ENCODE peak calls at places on chromosomes 5 and 9, in six cellular contexts. One of them, this sample, is unnamed.

GRCh38 chr5:149422429-149423286 is 43.6 kb upstream of the IL17B start:
- DNase-seq in activated naive CD8-positive, alpha-beta T cell treated with anti-CD3 and anti-CD28 coated beads for 36 hours: no peak
- DNase-seq in AG08395: peak
- DNase-seq in T follicular helper cell: no peak
- DNase-seq in activated T-cell treated with anti-CD3 and anti-CD28 coated beads, Interleukin-2, amount 50 U/mL, for 4 hours: no peak
- DNase-seq in cardiac muscle cell: peak
- DNase-seq in this sample: no peak

GRCh38 chr5:173454764-173455598 is 126.8 kb upstream of the STC2 start:
- DNase-seq in activated naive CD8-positive, alpha-beta T cell treated with anti-CD3 and anti-CD28 coated beads for 36 hours: no peak
- DNase-seq in AG08395: peak
- DNase-seq in T follicular helper cell: no peak
- DNase-seq in activated T-cell treated with anti-CD3 and anti-CD28 coated beads, Interleukin-2, amount 50 U/mL, for 4 hours: no peak
- DNase-seq in cardiac muscle cell: peak
- DNase-seq in this sample: no peak

GRCh38 chr9:38228331-38229122 is 159.5 kb upstream of the SHB start:
- DNase-seq in activated naive CD8-positive, alpha-beta T cell treated with anti-CD3 and anti-CD28 coated beads for 36 hours: no peak
- DNase-seq in AG08395: no peak
- DNase-seq in T follicular helper cell: no peak
- DNase-seq in activated T-cell treated with anti-CD3 and anti-CD28 coated beads, Interleukin-2, amount 50 U/mL, for 4 hours: no peak
- DNase-seq in cardiac muscle cell: no peak
- DNase-seq in this sample: no peak

GRCh38 chr5:142327111-142327842 is 2.5 kb upstream of the SPRY4 start:
- DNase-seq in activated naive CD8-positive, alpha-beta T cell treated with anti-CD3 and anti-CD28 coated beads for 36 hours: no peak
- DNase-seq in AG08395: peak
- DNase-seq in T follicular helper cell: no peak
- DNase-seq in activated T-cell treated with anti-CD3 and anti-CD28 coated beads, Interleukin-2, amount 50 U/mL, for 4 hours: no peak
- DNase-seq in cardiac muscle cell: peak
- DNase-seq in this sample: no peak

GRCh38 chr5:76689321-76690026 is 26.5 kb upstream of the F2R start:
- DNase-seq in activated naive CD8-positive, alpha-beta T cell treated with anti-CD3 and anti-CD28 coated beads for 36 hours: no peak
- DNase-seq in AG08395: peak
- DNase-seq in T follicular helper cell: no peak
- DNase-seq in activated T-cell treated with anti-CD3 and anti-CD28 coated beads, Interleukin-2, amount 50 U/mL, for 4 hours: no peak
- DNase-seq in cardiac muscle cell: peak
- DNase-seq in this sample: no peak

GRCh38 chr9:91302831-91303230 is 58.9 kb downstream of the AUH start:
- DNase-seq in activated naive CD8-positive, alpha-beta T cell treated with anti-CD3 and anti-CD28 coated beads for 36 hours: no peak
- DNase-seq in AG08395: peak
- DNase-seq in T follicular helper cell: no peak
- DNase-seq in activated T-cell treated with anti-CD3 and anti-CD28 coated beads, Interleukin-2, amount 50 U/mL, for 4 hours: no peak
- DNase-seq in cardiac muscle cell: peak
- DNase-seq in this sample: no peak

GRCh38 chr5:147578228-147579024 is 68.6 kb upstream of the DPYSL3 start:
- DNase-seq in activated naive CD8-positive, alpha-beta T cell treated with anti-CD3 and anti-CD28 coated beads for 36 hours: no peak
- DNase-seq in AG08395: peak
- DNase-seq in T follicular helper cell: no peak
- DNase-seq in activated T-cell treated with anti-CD3 and anti-CD28 coated beads, Interleukin-2, amount 50 U/mL, for 4 hours: no peak
- DNase-seq in cardiac muscle cell: peak
- DNase-seq in this sample: no peak

GRCh38 chr5:111227805-111228204 is 3.6 kb downstream of the CAMK4 start:
- DNase-seq in activated naive CD8-positive, alpha-beta T cell treated with anti-CD3 and anti-CD28 coated beads for 36 hours: no peak
- DNase-seq in AG08395: peak
- DNase-seq in T follicular helper cell: peak
- DNase-seq in activated T-cell treated with anti-CD3 and anti-CD28 coated beads, Interleukin-2, amount 50 U/mL, for 4 hours: no peak
- DNase-seq in cardiac muscle cell: peak
- DNase-seq in this sample: peak

GRCh38 chr9:4713849-4714248 is 27.2 kb downstream of the AK3 start:
- DNase-seq in activated naive CD8-positive, alpha-beta T cell treated with anti-CD3 and anti-CD28 coated beads for 36 hours: no peak
- DNase-seq in AG08395: no peak
- DNase-seq in T follicular helper cell: no peak
- DNase-seq in activated T-cell treated with anti-CD3 and anti-CD28 coated beads, Interleukin-2, amount 50 U/mL, for 4 hours: no peak
- DNase-seq in cardiac muscle cell: no peak
- DNase-seq in this sample: no peak

GRCh38 chr5:16791036-16791705 is 144.9 kb downstream of the MYO10 start:
- DNase-seq in activated naive CD8-positive, alpha-beta T cell treated with anti-CD3 and anti-CD28 coated beads for 36 hours: peak
- DNase-seq in AG08395: peak
- DNase-seq in T follicular helper cell: no peak
- DNase-seq in activated T-cell treated with anti-CD3 and anti-CD28 coated beads, Interleukin-2, amount 50 U/mL, for 4 hours: no peak
- DNase-seq in cardiac muscle cell: peak
- DNase-seq in this sample: no peak

GRCh38 chr5:135033026-135033861 is 784 bp downstream of the PITX1 start:
- DNase-seq in activated naive CD8-positive, alpha-beta T cell treated with anti-CD3 and anti-CD28 coated beads for 36 hours: peak
- DNase-seq in AG08395: peak
- DNase-seq in T follicular helper cell: no peak
- DNase-seq in activated T-cell treated with anti-CD3 and anti-CD28 coated beads, Interleukin-2, amount 50 U/mL, for 4 hours: no peak
- DNase-seq in cardiac muscle cell: no peak
- DNase-seq in this sample: no peak

GRCh38 chr5:144812770-144813169 is 642.1 kb downstream of the KCTD16 start:
- DNase-seq in activated naive CD8-positive, alpha-beta T cell treated with anti-CD3 and anti-CD28 coated beads for 36 hours: no peak
- DNase-seq in AG08395: peak
- DNase-seq in T follicular helper cell: no peak
- DNase-seq in activated T-cell treated with anti-CD3 and anti-CD28 coated beads, Interleukin-2, amount 50 U/mL, for 4 hours: no peak
- DNase-seq in cardiac muscle cell: peak
- DNase-seq in this sample: no peak

This sample was measured in activated gamma-delta T cell treated with Interleukin-2 at 50 U/mL for 16 hours.